ENCODE peak calls at places on chromosomes 7 and 10, in eight cellular contexts. A, J, F, U, G, C, Y and E are unnamed samples.

GRCh38 chr10:58892039-58892665 is 284.3 kb upstream of the PHYHIPL start:
- DNase-seq in Y (no peak), C (no peak), F (peak), A (no peak), J (no peak), G (peak), U (peak), E (peak)

GRCh38 chr10:113099431-113100298 is 149.6 kb downstream of the TCF7L2 start:
- DNase-seq in J (no peak), G (peak), F (no peak), A (peak), C (peak), U (peak), Y (no peak), E (peak)

GRCh38 chr10:21675157-21675796 is 141.2 kb downstream of the MLLT10 start:
- DNase-seq in C (peak), Y (peak), J (peak), U (peak), G (peak), F (peak), A (peak), E (peak)

GRCh38 chr10:49595713-49596492 is 14.2 kb upstream of the SLC18A3 start:
- DNase-seq in Y (no peak), U (no peak), C (peak), J (no peak), F (peak), A (no peak), G (no peak), E (no peak)

GRCh38 chr7:24587853-24588252 is 14.6 kb downstream of the PALS2 start:
- DNase-seq in Y (peak), A (peak), C (no peak), G (peak), U (peak), J (peak), F (peak), E (no peak)

GRCh38 chr10:52043811-52044210 is 270.3 kb upstream of the DKK1 start:
- DNase-seq in U (no peak), A (peak), Y (no peak), J (no peak), C (no peak), G (no peak), F (no peak), E (no peak)

GRCh38 chr10:35140126-35140525 is 13.5 kb downstream of the CREM start:
- DNase-seq in G (peak), J (no peak), U (no peak), A (no peak), F (no peak), Y (no peak), C (no peak), E (no peak)

GRCh38 chr7:142883145-142883544 is 2.4 kb downstream of the TRPV6 start:
- DNase-seq in U (no peak), J (no peak), C (no peak), Y (no peak), F (no peak), G (no peak), A (no peak), E (no peak)

GRCh38 chr7:116836911-116837310 is 25.5 kb upstream of the CAPZA2 start:
- DNase-seq in U (no peak), G (no peak), C (no peak), A (no peak), F (no peak), Y (no peak), J (no peak), E (no peak)

DNA sequence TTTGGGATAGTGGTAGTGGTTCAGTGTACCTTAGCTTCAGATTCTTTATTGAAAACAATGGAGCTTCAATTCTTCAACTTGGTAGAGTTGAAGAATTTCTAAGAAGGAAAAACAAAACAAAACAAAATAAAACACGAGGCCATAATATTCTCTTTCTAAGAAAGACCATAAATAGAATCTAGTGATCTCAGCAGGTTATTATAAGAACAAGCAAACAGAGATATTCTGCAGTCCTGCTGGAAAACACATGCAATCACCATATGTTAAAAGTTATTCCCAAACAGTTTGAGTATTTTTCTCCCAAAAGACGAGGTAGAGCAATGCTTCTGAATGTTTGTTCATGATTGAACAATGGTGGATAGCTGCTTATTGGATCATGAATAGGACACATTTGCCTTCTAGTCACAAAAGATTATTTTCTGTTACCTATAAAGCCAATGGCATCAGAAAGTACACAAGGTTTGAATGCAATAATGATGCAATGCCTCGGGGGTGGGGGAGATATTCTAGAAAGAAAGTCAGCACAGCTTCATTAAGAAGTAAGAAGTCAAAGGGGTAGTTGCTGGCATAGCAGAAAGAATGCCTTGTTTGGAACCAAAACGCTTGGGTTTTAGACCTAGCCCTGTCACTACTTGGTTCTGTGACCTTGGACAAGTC is 59.3 kb downstream of the CREB3L2 start:
- DNase-seq in J (no peak), U (no peak), C (peak), G (peak), F (no peak), A (no peak), Y (no peak), E (peak)
- H3K9ac ChIP-seq in J (no peak), U (peak), C (no peak), G (no peak), F (no peak), A (no peak), Y (no peak), E (no peak)

GRCh38 chr10:67696029-67696428 is at the start of gene CTNNA3:
- DNase-seq in G (no peak), C (no peak), J (no peak), A (peak), F (no peak), Y (no peak), U (no peak), E (peak)
- H3K4me3 ChIP-seq in G (peak), C (no peak), J (no peak), A (no peak), F (no peak), Y (no peak), U (no peak), E (no peak)

GRCh38 chr10:36170943-36171501 is 528.9 kb upstream of the FZD8 start:
- DNase-seq in Y (no peak), U (no peak), G (no peak), A (no peak), J (no peak), C (no peak), F (no peak), E (peak)
- H3K9ac ChIP-seq in Y (no peak), U (peak), G (no peak), A (no peak), J (no peak), C (no peak), F (no peak), E (peak)

GRCh38 chr10:78972160-78972946 is 96.4 kb upstream of the ZMIZ1 start:
- DNase-seq in F (peak), A (peak), Y (no peak), J (peak), G (peak), U (peak), C (peak), E (peak)
- H3K4me3 ChIP-seq in F (peak), A (no peak), Y (no peak), J (peak), G (no peak), U (peak), C (no peak), E (no peak)

DNA sequence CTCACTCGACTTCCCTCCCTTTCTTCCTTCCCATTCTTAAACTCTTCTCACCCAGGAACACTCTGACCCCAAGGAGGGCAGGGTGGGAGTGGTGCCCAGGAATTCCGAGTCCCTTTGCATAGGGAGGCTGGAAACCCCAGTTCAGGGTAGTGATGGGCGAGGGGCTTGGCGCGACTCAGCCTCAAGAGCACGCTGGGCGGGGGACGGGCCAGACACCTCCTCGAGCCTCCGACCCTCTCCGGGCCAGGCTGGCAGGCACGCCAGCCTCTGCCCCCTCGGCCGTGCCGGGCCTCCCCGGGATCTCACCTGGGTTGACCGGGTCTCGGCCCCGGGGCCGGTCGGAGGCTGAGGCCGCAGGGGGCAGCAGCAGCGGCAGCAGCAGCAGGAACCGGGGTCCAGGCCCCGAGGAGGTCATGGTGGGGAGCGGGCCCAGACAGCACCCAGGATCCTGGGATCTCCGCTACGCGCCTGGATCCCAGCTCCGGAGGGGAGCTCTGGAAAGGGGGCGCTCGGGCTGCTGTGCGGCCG is 457 bp downstream of the PLOD3 start:
- DNase-seq in F (no peak), C (no peak), G (peak), J (no peak), U (no peak), Y (no peak), A (peak), E (no peak)
- H3K9ac ChIP-seq in F (peak), C (peak), G (peak), J (peak), U (peak), Y (peak), A (peak), E (peak)

DNA sequence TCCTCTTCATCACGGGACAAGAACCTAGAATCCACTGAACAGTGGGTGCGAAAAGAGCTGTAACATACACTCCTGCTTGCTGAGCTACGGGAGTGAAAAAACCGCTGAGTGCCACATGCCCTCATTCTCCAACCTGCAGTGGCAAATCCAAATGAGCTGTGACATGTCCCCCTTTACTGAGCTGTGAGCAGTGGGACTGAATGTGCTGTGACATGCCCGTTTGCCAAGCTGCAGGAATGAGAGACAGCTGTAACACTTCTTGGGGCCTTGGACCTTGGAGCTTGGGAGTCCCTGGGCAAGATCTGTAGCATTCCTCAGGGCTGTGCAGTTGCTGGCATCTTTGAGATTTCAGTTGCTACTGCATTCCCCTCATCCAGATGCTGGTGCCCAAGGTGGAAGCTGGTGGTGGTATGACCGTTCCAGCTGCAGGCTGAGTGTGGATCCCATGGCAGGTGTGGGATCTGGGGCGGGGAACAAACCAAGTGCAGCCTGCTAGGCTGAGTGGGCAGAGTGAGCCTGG is 85.0 kb downstream of the TMEM106B start:
- DNase-seq in F (no peak), G (no peak), U (no peak), C (no peak), A (no peak), Y (no peak), J (no peak), E (no peak)
- H3K4me3 ChIP-seq in F (no peak), G (no peak), U (no peak), C (no peak), A (no peak), Y (no peak), J (no peak), E (no peak)

GRCh38 chr10:28810062-28810870 is 132.9 kb downstream of the BAMBI start:
- DNase-seq in G (peak), A (peak), C (peak), U (peak), J (no peak), Y (no peak), F (no peak), E (peak)
- H3K9ac ChIP-seq in G (no peak), A (no peak), C (peak), U (no peak), J (no peak), Y (no peak), F (no peak), E (no peak)